ENCODE peak calls at places on chromosomes 7 and 10, in four cellular contexts. K is GM12878, U is HepG2, R is K562. F is an unnamed sample.

GRCh38 chr10:26157734-26158133 is 58.8 kb upstream of the GAD2 start:
- DNase-seq in K (no peak), U (no peak), R (no peak), F (peak; percentile 25)

GRCh38 chr10:29841724-29842649 is 207.2 kb upstream of the SVIL start:
- DNase-seq in K (no peak), U (peak; percentile 56), R (no peak), F (peak; percentile 21)

GRCh38 chr7:50426280-50427045 is 23.7 kb downstream of the FIGNL1 start:
- DNase-seq in K (no peak), U (peak; percentile 19), R (no peak), F (no peak)

GRCh38 chr7:28607799-28608198 is 195.5 kb downstream of the CREB5 start:
- DNase-seq in K (no peak), U (no peak), R (no peak), F (no peak)

GRCh38 chr7:47763063-47763974 is 181.4 kb upstream of the TNS3 start:
- DNase-seq in K (no peak), U (peak; percentile 100), R (no peak), F (no peak)

GRCh38 chr10:60433684-60434083 is 44.0 kb upstream of the ANK3 start:
- DNase-seq in K (no peak), U (no peak), R (no peak), F (no peak)

GRCh38 chr7:83550100-83550499 is 98.8 kb downstream of the SEMA3E start:
- DNase-seq in K (no peak), U (no peak), R (no peak), F (no peak)

GRCh38 chr7:85324145-85324799 is 137.4 kb upstream of the SEMA3D start:
- DNase-seq in K (no peak), U (no peak), R (no peak), F (no peak)

GRCh38 chr7:29284586-29285450 is 90.2 kb downstream of the CHN2 start:
- DNase-seq in K (no peak), U (no peak), R (no peak), F (no peak)

GRCh38 chr10:86946215-86947170 is 10.9 kb downstream of the MMRN2 start:
- DNase-seq in K (no peak), U (no peak), R (no peak), F (peak; percentile 3)

GRCh38 chr10:130362308-130362761 is 226.1 kb downstream of the GLRX3 start:
- DNase-seq in K (no peak), U (no peak), R (no peak), F (no peak)

GRCh38 chr7:76393116-76394031 is 16.1 kb downstream of the SSC4D start:
- DNase-seq in K (peak; percentile 66), U (peak; percentile 89), R (peak; percentile 98), F (peak; percentile 93)

GRCh38 chr10:92574545-92575377 is 868 bp upstream of the IDE start:
- DNase-seq in K (no peak), U (no peak), R (no peak), F (no peak)

GRCh38 chr10:102876747-102877153 is 7.5 kb downstream of the AS3MT start:
- DNase-seq in K (no peak), U (peak; percentile 19), R (no peak), F (no peak)

GRCh38 chr10:45375716-45376231 is 1.8 kb downstream of the ALOX5 start:
- DNase-seq in K (no peak), U (no peak), R (no peak), F (no peak)

GRCh38 chr10:3067045-3067858 is at the start of gene PFKP:
- DNase-seq in K (no peak), U (no peak), R (peak; percentile 79), F (peak; percentile 53)

GRCh38 chr7:134030460-134030865 is 96.7 kb upstream of the LRGUK start:
- DNase-seq in K (no peak), U (peak; percentile 80), R (no peak), F (no peak)

GRCh38 chr10:4083509-4084003 is 298.5 kb upstream of the KLF6 start:
- DNase-seq in K (no peak), U (no peak), R (no peak), F (no peak)

GRCh38 chr7:24948739-24949138 is 31.2 kb downstream of the OSBPL3 start:
- DNase-seq in K (no peak), U (no peak), R (no peak), F (no peak)

GRCh38 chr10:14056545-14057332 is 274.0 kb downstream of the FRMD4A start:
- DNase-seq in K (no peak), U (no peak), R (no peak), F (no peak)

GRCh38 chr10:43872644-43873043 is 224.0 kb upstream of the ZNF32 start:
- DNase-seq in K (no peak), U (no peak), R (no peak), F (no peak)

GRCh38 chr7:101373812-101374612 is 11.3 kb downstream of the COL26A1 start:
- DNase-seq in K (no peak), U (no peak), R (no peak), F (peak; percentile 37)

GRCh38 chr10:44968887-44969400 is 9.3 kb downstream of the RASSF4 start:
- DNase-seq in K (no peak), U (no peak), R (no peak), F (no peak)

GRCh38 chr10:66215005-66215404 is 710.8 kb upstream of the LRRTM3 start:
- DNase-seq in K (no peak), U (peak; percentile 4), R (no peak), F (peak; percentile 32)

GRCh38 chr7:17646181-17646956 is 293.9 kb downstream of the SNX13 start:
- DNase-seq in K (no peak), U (no peak), R (no peak), F (no peak)

GRCh38 chr7:101814081-101814995 is 3.1 kb upstream of the CUX1 start:
- DNase-seq in K (no peak), U (peak; percentile 36), R (peak; percentile 90), F (peak; percentile 65)

GRCh38 chr10:124906551-124907001 is 35.3 kb upstream of the ZRANB1 start:
- DNase-seq in K (no peak), U (no peak), R (no peak), F (no peak)

GRCh38 chr10:31942892-31943291 is 14.3 kb upstream of the ARHGAP12 start:
- DNase-seq in K (no peak), U (peak; percentile 87), R (no peak), F (no peak)

GRCh38 chr10:119640875-119641526 is 10.2 kb upstream of the BAG3 start:
- DNase-seq in K (no peak), U (peak; percentile 48), R (no peak), F (no peak)
- TF ChIP-seq CREB1 in K (no peak), U (no peak), R (no peak), F (no peak)

DNA sequence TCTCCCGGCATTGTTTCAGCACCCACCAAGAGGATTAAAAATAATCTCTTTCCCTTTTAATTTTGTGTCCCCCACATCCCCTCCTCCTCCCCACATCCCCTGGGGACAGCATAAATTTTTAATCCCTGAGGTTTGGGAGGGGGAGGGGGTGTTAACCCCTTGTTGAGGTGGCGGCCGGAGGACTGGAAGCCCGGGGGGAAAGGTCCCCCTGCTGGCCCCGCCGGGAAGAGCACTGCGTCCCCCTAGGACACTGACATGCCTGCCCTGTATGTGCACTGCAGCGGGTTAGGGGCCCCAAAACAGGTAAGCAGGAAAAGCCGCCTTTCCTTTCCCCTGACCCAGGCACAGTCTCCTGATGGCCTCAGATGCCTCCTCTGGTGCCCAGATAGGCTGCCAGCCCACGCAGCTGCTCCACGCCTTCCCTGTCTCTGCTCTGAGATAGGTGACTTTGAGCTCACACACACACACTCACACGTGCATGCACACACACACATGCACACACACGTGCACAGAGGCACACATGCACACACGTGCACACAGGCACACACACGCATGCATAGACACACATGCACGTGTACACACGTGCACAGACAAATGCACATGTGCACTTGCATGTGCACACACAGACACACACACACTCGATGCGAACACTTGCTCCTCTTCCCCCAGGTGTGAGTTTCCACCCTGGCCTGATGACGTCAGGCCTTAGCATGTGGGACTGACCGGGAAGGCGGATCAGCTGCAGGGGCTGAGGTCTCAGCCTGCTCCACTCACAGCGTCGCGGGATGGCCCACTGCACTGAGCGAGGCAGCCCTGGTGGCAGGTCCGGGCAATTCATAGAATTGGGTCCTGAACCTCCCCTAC is 12.3 kb downstream of the CNPY1 start:
- DNase-seq in K (no peak), U (peak; percentile 16), R (peak; percentile 88), F (peak; percentile 83)
- TF ChIP-seq CBFB in K (no peak), U (no peak), R (no peak), F (no peak)

GRCh38 chr10:132187421-132188138 is 832 bp downstream of the DPYSL4 start:
- DNase-seq in K (no peak), U (no peak), R (no peak), F (peak; percentile 37)
- TF ChIP-seq CREB1 in K (no peak), U (no peak), R (no peak), F (no peak)

GRCh38 chr7:121515651-121516401 is 119.7 kb upstream of the FAM3C start:
- DNase-seq in K (no peak), U (no peak), R (no peak), F (no peak)

GRCh38 chr7:121513105-121513504 is 117.0 kb upstream of the FAM3C start:
- DNase-seq in K (no peak), U (no peak), R (no peak), F (no peak)

GRCh38 chr7:121515181-121515580 is 119.1 kb upstream of the FAM3C start:
- DNase-seq in K (no peak), U (no peak), R (no peak), F (no peak)

GRCh38 chr7:121510302-121510701 is 114.2 kb upstream of the FAM3C start:
- DNase-seq in K (no peak), U (no peak), R (peak; percentile 34), F (no peak)

GRCh38 chr7:121510858-121511482 is 114.9 kb upstream of the FAM3C start:
- DNase-seq in K (no peak), U (no peak), R (no peak), F (no peak)
- TF ChIP-seq CBFB in K (no peak), U (no peak), R (no peak), F (no peak)

GRCh38 chr7:90763108-90763507 is 167.0 kb downstream of the CDK14 start:
- DNase-seq in K (no peak), U (no peak), R (no peak), F (no peak)
- TF ChIP-seq CREB1 in K (no peak), U (no peak), R (no peak), F (no peak)

F was measured in WTC11.